ENCODE peak calls at places on chromosome 12, in nine cellular contexts. One of them, this sample, is unnamed.

GRCh38 chr12:55637467-55637866 is 775 bp downstream of the OR10P1 start:
- DNase-seq in amniotic stem cell: no peak
- DNase-seq in astrocyte of the spinal cord: no peak
- DNase-seq in stimulated activated CD4-positive, alpha-beta T cell treated with anti-CD3 and anti-CD28 coated beads, Interleukin-1b, Interleukin-23, amount 100 ng/mL, for 1 hour: no peak
- DNase-seq in caudate nucleus: no peak
- DNase-seq in left ventricle myocardium inferior: no peak
- DNase-seq in AG10803: no peak
- DNase-seq in T-helper 2 cell: no peak
- DNase-seq in fibroblast of pulmonary artery: no peak
- DNase-seq in this sample: no peak

GRCh38 chr12:113196996-113197395 is 11.5 kb downstream of the RITA1 start:
- DNase-seq in amniotic stem cell: peak
- DNase-seq in astrocyte of the spinal cord: peak
- DNase-seq in stimulated activated CD4-positive, alpha-beta T cell treated with anti-CD3 and anti-CD28 coated beads, Interleukin-1b, Interleukin-23, amount 100 ng/mL, for 1 hour: no peak
- DNase-seq in caudate nucleus: peak
- DNase-seq in left ventricle myocardium inferior: peak
- DNase-seq in AG10803: peak
- DNase-seq in T-helper 2 cell: peak
- DNase-seq in fibroblast of pulmonary artery: peak
- DNase-seq in this sample: peak

GRCh38 chr12:130167537-130167936 is 5.3 kb downstream of the FZD10 start:
- DNase-seq in amniotic stem cell: no peak
- DNase-seq in astrocyte of the spinal cord: no peak
- DNase-seq in stimulated activated CD4-positive, alpha-beta T cell treated with anti-CD3 and anti-CD28 coated beads, Interleukin-1b, Interleukin-23, amount 100 ng/mL, for 1 hour: no peak
- DNase-seq in caudate nucleus: no peak
- DNase-seq in left ventricle myocardium inferior: no peak
- DNase-seq in AG10803: no peak
- DNase-seq in T-helper 2 cell: no peak
- DNase-seq in fibroblast of pulmonary artery: no peak
- DNase-seq in this sample: no peak

GRCh38 chr12:123744836-123745235 is 17.3 kb upstream of the DNAH10 start:
- DNase-seq in amniotic stem cell: no peak
- DNase-seq in astrocyte of the spinal cord: no peak
- DNase-seq in stimulated activated CD4-positive, alpha-beta T cell treated with anti-CD3 and anti-CD28 coated beads, Interleukin-1b, Interleukin-23, amount 100 ng/mL, for 1 hour: no peak
- DNase-seq in caudate nucleus: no peak
- DNase-seq in left ventricle myocardium inferior: no peak
- DNase-seq in AG10803: no peak
- DNase-seq in T-helper 2 cell: no peak
- DNase-seq in fibroblast of pulmonary artery: no peak
- DNase-seq in this sample: no peak

GRCh38 chr12:3752096-3752709 is 706 bp downstream of the CRACR2A start:
- DNase-seq in amniotic stem cell: no peak
- DNase-seq in astrocyte of the spinal cord: peak
- DNase-seq in stimulated activated CD4-positive, alpha-beta T cell treated with anti-CD3 and anti-CD28 coated beads, Interleukin-1b, Interleukin-23, amount 100 ng/mL, for 1 hour: peak
- DNase-seq in caudate nucleus: no peak
- DNase-seq in left ventricle myocardium inferior: peak
- DNase-seq in AG10803: peak
- DNase-seq in T-helper 2 cell: peak
- DNase-seq in fibroblast of pulmonary artery: peak
- DNase-seq in this sample: no peak

GRCh38 chr12:64798165-64798564 is 26.3 kb upstream of the TBC1D30 start:
- DNase-seq in amniotic stem cell: no peak
- DNase-seq in astrocyte of the spinal cord: no peak
- DNase-seq in stimulated activated CD4-positive, alpha-beta T cell treated with anti-CD3 and anti-CD28 coated beads, Interleukin-1b, Interleukin-23, amount 100 ng/mL, for 1 hour: no peak
- DNase-seq in caudate nucleus: no peak
- DNase-seq in left ventricle myocardium inferior: no peak
- DNase-seq in AG10803: no peak
- DNase-seq in T-helper 2 cell: no peak
- DNase-seq in fibroblast of pulmonary artery: no peak
- DNase-seq in this sample: no peak

GRCh38 chr12:92369643-92370042 is 224.0 kb upstream of the BTG1 start:
- DNase-seq in amniotic stem cell: no peak
- DNase-seq in astrocyte of the spinal cord: peak
- DNase-seq in stimulated activated CD4-positive, alpha-beta T cell treated with anti-CD3 and anti-CD28 coated beads, Interleukin-1b, Interleukin-23, amount 100 ng/mL, for 1 hour: no peak
- DNase-seq in caudate nucleus: no peak
- DNase-seq in left ventricle myocardium inferior: no peak
- DNase-seq in AG10803: peak
- DNase-seq in T-helper 2 cell: no peak
- DNase-seq in fibroblast of pulmonary artery: no peak
- DNase-seq in this sample: no peak

GRCh38 chr12:51399893-51400292 is 8.7 kb upstream of the GALNT6 start:
- DNase-seq in amniotic stem cell: no peak
- DNase-seq in astrocyte of the spinal cord: no peak
- DNase-seq in stimulated activated CD4-positive, alpha-beta T cell treated with anti-CD3 and anti-CD28 coated beads, Interleukin-1b, Interleukin-23, amount 100 ng/mL, for 1 hour: no peak
- DNase-seq in caudate nucleus: no peak
- DNase-seq in left ventricle myocardium inferior: no peak
- DNase-seq in AG10803: no peak
- DNase-seq in T-helper 2 cell: no peak
- DNase-seq in fibroblast of pulmonary artery: no peak
- DNase-seq in this sample: no peak

GRCh38 chr12:84807249-84807648 is 105.3 kb downstream of the SLC6A15 start:
- DNase-seq in amniotic stem cell: no peak
- DNase-seq in astrocyte of the spinal cord: peak
- DNase-seq in stimulated activated CD4-positive, alpha-beta T cell treated with anti-CD3 and anti-CD28 coated beads, Interleukin-1b, Interleukin-23, amount 100 ng/mL, for 1 hour: no peak
- DNase-seq in caudate nucleus: no peak
- DNase-seq in left ventricle myocardium inferior: no peak
- DNase-seq in AG10803: no peak
- DNase-seq in T-helper 2 cell: no peak
- DNase-seq in fibroblast of pulmonary artery: no peak
- DNase-seq in this sample: no peak

GRCh38 chr12:113589437-113589836 is 117.8 kb upstream of the LHX5 start:
- DNase-seq in amniotic stem cell: no peak
- DNase-seq in astrocyte of the spinal cord: no peak
- DNase-seq in stimulated activated CD4-positive, alpha-beta T cell treated with anti-CD3 and anti-CD28 coated beads, Interleukin-1b, Interleukin-23, amount 100 ng/mL, for 1 hour: no peak
- DNase-seq in caudate nucleus: no peak
- DNase-seq in left ventricle myocardium inferior: no peak
- DNase-seq in AG10803: no peak
- DNase-seq in T-helper 2 cell: no peak
- DNase-seq in fibroblast of pulmonary artery: no peak
- DNase-seq in this sample: no peak

GRCh38 chr12:113424915-113425823 is 3.0 kb downstream of the SDSL start:
- DNase-seq in amniotic stem cell: no peak
- DNase-seq in astrocyte of the spinal cord: peak
- DNase-seq in stimulated activated CD4-positive, alpha-beta T cell treated with anti-CD3 and anti-CD28 coated beads, Interleukin-1b, Interleukin-23, amount 100 ng/mL, for 1 hour: peak
- DNase-seq in caudate nucleus: peak
- DNase-seq in left ventricle myocardium inferior: peak
- DNase-seq in AG10803: peak
- DNase-seq in T-helper 2 cell: peak
- DNase-seq in fibroblast of pulmonary artery: peak
- DNase-seq in this sample: peak

GRCh38 chr12:131208425-131208824 is 254.7 kb downstream of the ADGRD1 start:
- DNase-seq in amniotic stem cell: no peak
- DNase-seq in astrocyte of the spinal cord: no peak
- DNase-seq in stimulated activated CD4-positive, alpha-beta T cell treated with anti-CD3 and anti-CD28 coated beads, Interleukin-1b, Interleukin-23, amount 100 ng/mL, for 1 hour: no peak
- DNase-seq in caudate nucleus: no peak
- DNase-seq in left ventricle myocardium inferior: no peak
- DNase-seq in AG10803: no peak
- DNase-seq in T-helper 2 cell: no peak
- DNase-seq in fibroblast of pulmonary artery: no peak
- DNase-seq in this sample: no peak

GRCh38 chr12:110732572-110732971 is 10.1 kb downstream of the PPP1CC start:
- DNase-seq in amniotic stem cell: no peak
- DNase-seq in astrocyte of the spinal cord: no peak
- DNase-seq in stimulated activated CD4-positive, alpha-beta T cell treated with anti-CD3 and anti-CD28 coated beads, Interleukin-1b, Interleukin-23, amount 100 ng/mL, for 1 hour: no peak
- DNase-seq in caudate nucleus: no peak
- DNase-seq in left ventricle myocardium inferior: no peak
- DNase-seq in AG10803: no peak
- DNase-seq in T-helper 2 cell: no peak
- DNase-seq in fibroblast of pulmonary artery: no peak
- DNase-seq in this sample: no peak

GRCh38 chr12:60830381-60830780 is 1234.6 kb downstream of the SLC16A7 start:
- DNase-seq in amniotic stem cell: no peak
- DNase-seq in astrocyte of the spinal cord: peak
- DNase-seq in stimulated activated CD4-positive, alpha-beta T cell treated with anti-CD3 and anti-CD28 coated beads, Interleukin-1b, Interleukin-23, amount 100 ng/mL, for 1 hour: no peak
- DNase-seq in caudate nucleus: no peak
- DNase-seq in left ventricle myocardium inferior: no peak
- DNase-seq in AG10803: no peak
- DNase-seq in T-helper 2 cell: no peak
- DNase-seq in fibroblast of pulmonary artery: no peak
- DNase-seq in this sample: no peak

GRCh38 chr12:8508912-8509841 is 4.1 kb upstream of the CLEC4D start:
- DNase-seq in amniotic stem cell: no peak
- DNase-seq in astrocyte of the spinal cord: no peak
- DNase-seq in stimulated activated CD4-positive, alpha-beta T cell treated with anti-CD3 and anti-CD28 coated beads, Interleukin-1b, Interleukin-23, amount 100 ng/mL, for 1 hour: no peak
- DNase-seq in caudate nucleus: no peak
- DNase-seq in left ventricle myocardium inferior: no peak
- DNase-seq in AG10803: no peak
- DNase-seq in T-helper 2 cell: no peak
- DNase-seq in fibroblast of pulmonary artery: no peak
- DNase-seq in this sample: no peak

This sample was measured in GOT3.